ENCODE peak calls at places on chromosomes 4 and X, in eight cellular contexts. A is neural progenitor cell, D is WTC11, G is dorsolateral prefrontal cortex, W is GM13977, O is GM12865, H is fibroblast of lung, K is left ventricle myocardium inferior. M is an unnamed sample.

GRCh38 chr4:43277003-43277402 is 384.5 kb downstream of the GRXCR1 start:
- DNase-seq in A (no peak), D (no peak), G (no peak), W (no peak), O (no peak), H (peak; percentile 79), K (no peak), M (no peak)

GRCh38 chrX:153674219-153674851 is 722 bp upstream of the PNCK start:
- DNase-seq in A (peak; percentile 69), D (no peak), G (no peak), W (peak; percentile 8), O (no peak), H (no peak), K (no peak), M (no peak)

GRCh38 chr4:41216294-41217019 is 2.1 kb upstream of the APBB2 start:
- DNase-seq in A (peak; percentile 78), D (peak; percentile 80), G (peak; percentile 41), W (peak; percentile 89), O (peak; percentile 92), H (peak; percentile 62), K (peak; percentile 61), M (peak; percentile 72)

GRCh38 chr4:36243355-36244256 is 708 bp downstream of the ARAP2 start:
- DNase-seq in A (no peak), D (no peak), G (peak; percentile 39), W (peak; percentile 41), O (no peak), H (peak; percentile 64), K (peak; percentile 59), M (no peak)

GRCh38 chr4:156981262-156981661 is 9.7 kb upstream of the PDGFC start:
- DNase-seq in A (no peak), D (no peak), G (no peak), W (no peak), O (no peak), H (no peak), K (no peak), M (no peak)

GRCh38 chrX:45056428-45057145 is 144.1 kb downstream of the DIPK2B start:
- DNase-seq in A (no peak), D (no peak), G (no peak), W (no peak), O (no peak), H (no peak), K (no peak), M (no peak)

GRCh38 chrX:50905334-50905733 is 5.2 kb upstream of the BMP15 start:
- DNase-seq in A (peak; percentile 4), D (peak; percentile 29), G (no peak), W (no peak), O (peak; percentile 0), H (no peak), K (no peak), M (no peak)

GRCh38 chr4:154366956-154367355 is 124.6 kb downstream of the DCHS2 start:
- DNase-seq in A (no peak), D (no peak), G (no peak), W (no peak), O (no peak), H (no peak), K (no peak), M (no peak)

GRCh38 chrX:39416547-39417262 is 615.4 kb downstream of the MID1IP1 start:
- DNase-seq in A (no peak), D (no peak), G (no peak), W (no peak), O (peak; percentile 19), H (no peak), K (no peak), M (no peak)

GRCh38 chr4:28225005-28225404 is 1364.4 kb downstream of the STIM2 start:
- DNase-seq in A (peak; percentile 67), D (peak; percentile 24), G (no peak), W (no peak), O (no peak), H (peak; percentile 27), K (no peak), M (no peak)

GRCh38 chr4:21117771-21118170 is 417.5 kb downstream of the PACRGL start:
- DNase-seq in A (no peak), D (no peak), G (no peak), W (no peak), O (no peak), H (peak; percentile 68), K (no peak), M (no peak)

GRCh38 chrX:31656013-31656412 is 584.2 kb upstream of the FTHL17 start:
- DNase-seq in A (no peak), D (no peak), G (no peak), W (no peak), O (no peak), H (peak; percentile 53), K (no peak), M (no peak)

GRCh38 chr4:186010821-186011220 is 58.1 kb upstream of the TLR3 start:
- DNase-seq in A (no peak), D (no peak), G (no peak), W (no peak), O (no peak), H (no peak), K (no peak), M (no peak)

GRCh38 chr4:77156533-77156911 is 485 bp upstream of the CCNG2 start:
- DNase-seq in A (peak; percentile 99), D (peak; percentile 98), G (peak; percentile 86), W (peak; percentile 98), O (peak; percentile 99), H (peak; percentile 99), K (peak; percentile 92), M (peak; percentile 93)

GRCh38 chr4:183757105-183757504 is 98.0 kb downstream of the TRAPPC11 start:
- DNase-seq in A (no peak), D (no peak), G (no peak), W (no peak), O (no peak), H (peak; percentile 19), K (no peak), M (no peak)

GRCh38 chrX:105564536-105564935 is 257.8 kb upstream of the NRK start:
- DNase-seq in A (no peak), D (no peak), G (no peak), W (no peak), O (no peak), H (peak; percentile 90), K (no peak), M (no peak)

GRCh38 chr4:139761461-139761860 is 95.8 kb downstream of the MGST2 start:
- DNase-seq in A (no peak), D (no peak), G (no peak), W (no peak), O (peak; percentile 29), H (peak; percentile 25), K (no peak), M (no peak)
- TF ChIP-seq CTCF in A (peak; percentile 28), D (peak; percentile 16), G (no peak), W (peak; percentile 20), O (peak; percentile 33), H (peak; percentile 10), K (peak; percentile 57), M (no peak)

GRCh38 chr4:130293692-130294091 is 1197.7 kb downstream of the C4orf33 start:
- DNase-seq in A (no peak), D (no peak), G (no peak), W (no peak), O (no peak), H (no peak), K (no peak), M (no peak)

GRCh38 chr4:130288576-130288975 is 1192.6 kb downstream of the C4orf33 start:
- DNase-seq in A (peak; percentile 55), D (no peak), G (no peak), W (no peak), O (no peak), H (no peak), K (no peak), M (no peak)
- TF ChIP-seq CTCF in A (no peak), D (no peak), G (no peak), W (no peak), O (no peak), H (no peak), K (no peak), M (no peak)

GRCh38 chr4:173835863-173836262 is 305.8 kb upstream of the HAND2 start:
- DNase-seq in A (peak; percentile 48), D (no peak), G (no peak), W (no peak), O (no peak), H (peak; percentile 56), K (peak; percentile 16), M (no peak)

GRCh38 chr4:173829565-173829964 is 299.5 kb upstream of the HAND2 start:
- DNase-seq in A (no peak), D (no peak), G (no peak), W (no peak), O (no peak), H (no peak), K (no peak), M (no peak)

GRCh38 chr4:173837517-173837916 is 307.5 kb upstream of the HAND2 start:
- DNase-seq in A (no peak), D (no peak), G (no peak), W (no peak), O (no peak), H (no peak), K (no peak), M (no peak)

GRCh38 chr4:173834151-173834550 is 304.1 kb upstream of the HAND2 start:
- DNase-seq in A (no peak), D (no peak), G (no peak), W (no peak), O (no peak), H (no peak), K (no peak), M (no peak)
- TF ChIP-seq CTCF in A (no peak), D (no peak), G (no peak), W (no peak), O (no peak), H (no peak), K (no peak), M (no peak)

GRCh38 chrX:5971300-5971699 is 257.4 kb downstream of the NLGN4X start:
- DNase-seq in A (no peak), D (no peak), G (no peak), W (no peak), O (no peak), H (peak; percentile 65), K (no peak), M (no peak)
- TF ChIP-seq CTCF in A (no peak), D (no peak), G (no peak), W (no peak), O (no peak), H (no peak), K (no peak), M (no peak)

DNA sequence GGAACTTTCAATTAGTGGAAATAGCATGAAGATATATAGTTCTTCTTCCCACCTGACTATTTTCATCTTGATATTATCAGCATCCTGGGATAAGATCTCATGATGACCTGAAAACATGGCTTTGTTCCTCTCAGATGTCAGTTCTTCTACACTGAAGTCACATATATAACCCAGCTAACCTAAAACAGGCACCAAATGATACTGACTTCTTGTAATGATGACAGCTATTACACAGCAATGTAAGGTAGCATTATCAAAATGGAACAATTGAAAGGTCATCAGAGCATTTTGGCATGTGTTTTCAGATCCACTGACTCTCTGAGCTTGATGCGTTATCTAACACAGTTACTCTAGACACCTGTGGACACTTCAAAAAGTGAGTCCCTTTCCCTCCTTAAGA is 469.9 kb downstream of the INPP4B start:
- DNase-seq in A (no peak), D (no peak), G (no peak), W (no peak), O (no peak), H (no peak), K (no peak), M (no peak)
- TF ChIP-seq CTCF in A (no peak), D (no peak), G (no peak), W (no peak), O (no peak), H (no peak), K (no peak), M (no peak)

GRCh38 chrX:47723689-47724088 is 64.7 kb upstream of the UXT start:
- DNase-seq in A (peak; percentile 15), D (peak; percentile 44), G (no peak), W (no peak), O (peak; percentile 2), H (no peak), K (no peak), M (no peak)
- TF ChIP-seq CTCF in A (peak; percentile 28), D (no peak), G (no peak), W (peak; percentile 42), O (peak; percentile 11), H (no peak), K (no peak), M (no peak)